ENCODE peak calls at places on chromosomes 7 and 10, in seven cellular contexts. M, T, V, H, D, S and Z are unnamed samples.

GRCh38 chr7:4131043-4131442 is 551.1 kb upstream of the FOXK1 start:
- DNase-seq in S (no peak), M (no peak), V (no peak), D (no peak), H (no peak), T (no peak), Z (no peak)

GRCh38 chr7:107128217-107128616 is 40.6 kb upstream of the HBP1 start:
- DNase-seq in D (no peak), M (no peak), H (no peak), V (no peak), T (no peak), S (no peak), Z (no peak)

GRCh38 chr7:50502947-50503346 is 52.8 kb upstream of the FIGNL1 start:
- DNase-seq in T (no peak), D (no peak), S (no peak), V (no peak), H (no peak), M (no peak), Z (no peak)

GRCh38 chr10:101223274-101224059 is 5.8 kb downstream of the LBX1 start:
- DNase-seq in M (no peak), D (no peak), S (no peak), T (no peak), H (no peak), V (no peak), Z (no peak)

GRCh38 chr10:3186365-3186764 is 13.8 kb upstream of the PITRM1 start:
- DNase-seq in T (peak; percentile 25), H (no peak), D (no peak), S (no peak), M (no peak), V (no peak), Z (no peak)

GRCh38 chr10:126062132-126063032 is 166.0 kb downstream of the FANK1 start:
- DNase-seq in S (peak; percentile 40), D (no peak), H (peak; percentile 76), M (peak; percentile 93), V (peak; percentile 86), T (no peak), Z (peak; percentile 98)

GRCh38 chr7:66376264-66376945 is 171.3 kb downstream of the TPST1 start:
- DNase-seq in H (no peak), D (no peak), T (no peak), M (no peak), V (no peak), S (no peak), Z (no peak)

GRCh38 chr7:36151921-36152755 is 916 bp upstream of the EEPD1 start:
- DNase-seq in T (no peak), M (peak; percentile 47), V (no peak), D (no peak), H (no peak), S (no peak), Z (no peak)

GRCh38 chr7:40418983-40419382 is 284.2 kb downstream of the SUGCT start:
- DNase-seq in M (no peak), V (no peak), T (no peak), D (no peak), H (no peak), S (no peak), Z (no peak)

GRCh38 chr10:78331391-78331922 is 297.8 kb downstream of the RPS24 start:
- DNase-seq in S (no peak), H (no peak), M (no peak), D (no peak), T (no peak), V (no peak), Z (no peak)

GRCh38 chr10:78507761-78508160 is 474.1 kb downstream of the RPS24 start:
- DNase-seq in S (no peak), T (no peak), M (no peak), V (no peak), H (no peak), D (no peak), Z (no peak)

GRCh38 chr10:106635947-106636346 is 528.6 kb downstream of the SORCS1 start:
- DNase-seq in D (no peak), V (peak; percentile 38), H (no peak), M (no peak), T (no peak), S (no peak), Z (no peak)

GRCh38 chr7:894927-895450 is 18.6 kb downstream of the GET4 start:
- DNase-seq in S (no peak), V (no peak), T (no peak), D (no peak), H (peak; percentile 24), M (no peak), Z (no peak)

GRCh38 chr10:6044651-6045599 is 17.2 kb downstream of the IL2RA start:
- DNase-seq in D (no peak), M (no peak), T (no peak), V (no peak), S (no peak), H (no peak), Z (no peak)

GRCh38 chr10:93173867-93174845 is 100.5 kb downstream of the CYP26A1 start:
- DNase-seq in M (no peak), S (peak; percentile 35), H (no peak), D (no peak), T (no peak), V (no peak), Z (peak; percentile 59)

GRCh38 chr7:108460964-108461363 is 4.7 kb upstream of the NRCAM start:
- DNase-seq in H (no peak), M (no peak), V (no peak), T (no peak), D (no peak), S (no peak), Z (no peak)

GRCh38 chr10:3097160-3097559 is 29.8 kb downstream of the PFKP start:
- DNase-seq in T (no peak), H (peak; percentile 31), D (no peak), V (no peak), S (no peak), M (no peak), Z (no peak)

GRCh38 chr10:6406220-6407033 is 173.6 kb downstream of the PRKCQ start:
- DNase-seq in H (no peak), D (no peak), S (no peak), M (no peak), V (no peak), T (no peak), Z (peak; percentile 33)

GRCh38 chr10:29634105-29634504 is 666 bp downstream of the SVIL start:
- DNase-seq in D (no peak), S (no peak), M (no peak), T (no peak), V (no peak), H (no peak), Z (peak; percentile 75)

GRCh38 chr10:29637537-29637936 is 2.8 kb upstream of the SVIL start:
- DNase-seq in D (no peak), S (no peak), M (no peak), H (no peak), T (no peak), V (no peak), Z (no peak)

GRCh38 chr10:29634764-29635625 is at the start of gene SVIL:
- DNase-seq in T (no peak), V (peak; percentile 73), M (no peak), S (peak; percentile 75), H (peak; percentile 67), D (no peak), Z (peak; percentile 97)

GRCh38 chr10:29635711-29636144 is 957 bp upstream of the SVIL start:
- DNase-seq in M (no peak), H (peak; percentile 67), V (no peak), S (no peak), T (no peak), D (no peak), Z (no peak)

DNA sequence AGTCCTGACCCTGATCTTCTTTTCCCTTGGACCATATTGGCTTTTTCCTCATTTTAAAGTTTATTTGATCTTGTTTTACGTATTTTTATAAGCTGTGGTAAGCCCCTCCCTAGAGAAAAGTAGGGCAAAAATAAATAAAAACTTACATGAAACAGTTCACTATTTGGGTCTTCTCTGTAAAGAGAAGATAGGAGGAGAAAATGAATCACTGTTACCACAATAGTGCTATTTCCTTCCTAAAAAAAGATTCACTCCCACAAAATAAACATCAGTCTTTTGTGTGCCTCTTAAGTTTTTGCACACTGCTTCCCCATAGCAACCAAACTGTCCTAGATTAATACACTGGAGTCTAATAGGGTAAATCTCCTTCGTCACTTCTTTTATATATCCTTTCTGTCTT is 1.4 kb upstream of the SVIL start:
- DNase-seq in S (no peak), D (no peak), V (no peak), H (no peak), T (no peak), M (no peak), Z (peak; percentile 85)
- H3K4me3 ChIP-seq in S (no peak overlapping the region), D (no peak overlapping the region), V (no peak overlapping the region), H (no peak overlapping the region), T (no peak overlapping the region), M (no peak overlapping the region), Z (no peak overlapping the region)

GRCh38 chr10:60777696-60778213 is 523 bp upstream of the CDK1 start:
- DNase-seq in V (no peak), S (no peak), T (no peak), M (no peak), H (no peak), D (no peak), Z (no peak)

GRCh38 chr10:60778214-60778977 is at the start of gene CDK1:
- DNase-seq in M (peak; percentile 96), V (peak; percentile 98), T (peak; percentile 90), H (peak; percentile 97), S (peak; percentile 96), D (peak; percentile 95), Z (peak; percentile 93)

GRCh38 chr10:60778978-60779668 is 845 bp downstream of the CDK1 start:
- DNase-seq in S (no peak), M (no peak), V (no peak), T (no peak), D (no peak), H (peak; percentile 62), Z (no peak)

GRCh38 chr10:60781678-60782077 is 3.4 kb downstream of the CDK1 start:
- DNase-seq in H (no peak), D (no peak), M (no peak), V (no peak), T (no peak), S (no peak), Z (no peak)
- H3K36me3 ChIP-seq in H (no peaks in the 10 kb centered on the region), D (no peaks in the 10 kb centered on the region), M (peaks cover 56% of the 10 kb centered on the region), V (no peaks in the 10 kb centered on the region), T (no peaks in the 10 kb centered on the region), S (no peaks in the 10 kb centered on the region), Z (no peaks in the 10 kb centered on the region)

GRCh38 chr10:18793951-18794350 is 134.7 kb downstream of the ARL5B start:
- DNase-seq in V (no peak), D (no peak), M (no peak), H (no peak), S (no peak), T (no peak), Z (peak; percentile 30)
- TF ChIP-seq CTCF in V (peak; percentile 19), D (peak; percentile 87), M (peak; percentile 40), H (no peak), S (peak; percentile 25), T (no peak), Z (peak; percentile 13)

GRCh38 chr10:59907918-59908807 is 1.8 kb upstream of the CCDC6 start:
- DNase-seq in M (peak; percentile 71), S (peak; percentile 70), D (no peak), H (no peak), T (no peak), V (peak; percentile 72), Z (peak; percentile 78)

GRCh38 chr10:59908808-59909143 is 2.4 kb upstream of the CCDC6 start:
- DNase-seq in V (no peak), T (no peak), H (no peak), S (no peak), D (no peak), M (no peak), Z (no peak)

GRCh38 chr10:59905735-59906416 is 480 bp downstream of the CCDC6 start:
- DNase-seq in M (no peak), D (no peak), H (peak; percentile 71), V (no peak), T (no peak), S (peak; percentile 19), Z (no peak)

GRCh38 chr10:59906417-59907202 is at the start of gene CCDC6:
- DNase-seq in T (peak; percentile 89), D (peak; percentile 96), H (peak; percentile 96), S (peak; percentile 96), V (peak; percentile 94), M (peak; percentile 71), Z (peak; percentile 81)

GRCh38 chr10:59907537-59907917 is 1.2 kb upstream of the CCDC6 start:
- DNase-seq in V (no peak), M (no peak), H (no peak), T (no peak), S (no peak), D (no peak), Z (no peak)
- H3K4me3 ChIP-seq in V (peak overlapping the region; percentile 90), M (peak overlapping the region; percentile 98), H (no peak overlapping the region), T (peak overlapping the region; percentile 84), S (no peak overlapping the region), D (peak overlapping the region; percentile 96), Z (peak overlapping the region; percentile 50)